ENCODE peak calls at places on chromosomes 4 and X, in five cellular contexts. P, O, W, G and J are unnamed samples.

GRCh38 chrX:154979671-154980070 is 42.9 kb downstream of the F8 start:
- DNase-seq in W (peak), P (no peak), G (no peak), O (no peak), J (no peak)

GRCh38 chr4:167021545-167022155 is 212.6 kb downstream of the SPOCK3 start:
- DNase-seq in G (no peak), W (peak), P (peak), O (peak), J (peak)

GRCh38 chr4:10092481-10093272 is 23.9 kb downstream of the WDR1 start:
- DNase-seq in P (no peak), W (no peak), O (no peak), G (no peak), J (no peak)

GRCh38 chr4:153215976-153216375 is 11.7 kb downstream of the TRIM2 start:
- DNase-seq in P (no peak), O (no peak), W (no peak), G (no peak), J (no peak)

GRCh38 chr4:74549936-74550335 is 105.0 kb downstream of the AREG start:
- DNase-seq in P (no peak), G (no peak), W (peak), O (no peak), J (no peak)

GRCh38 chrX:150200361-150200760 is 162.8 kb upstream of the MAMLD1 start:
- DNase-seq in O (no peak), W (no peak), G (no peak), P (no peak), J (no peak)

GRCh38 chr4:62571494-62571893 is 1371.4 kb downstream of the ADGRL3 start:
- DNase-seq in W (no peak), G (no peak), P (no peak), O (no peak), J (no peak)

GRCh38 chr4:48725414-48725813 is 54.7 kb downstream of the FRYL start:
- DNase-seq in W (no peak), O (no peak), G (no peak), P (no peak), J (no peak)

GRCh38 chr4:3409571-3410091 is 32.1 kb upstream of the HGFAC start:
- DNase-seq in W (no peak), G (no peak), O (no peak), P (no peak), J (no peak)

GRCh38 chr4:165325732-165326512 is 1.5 kb upstream of the MSMO1 start:
- DNase-seq in W (peak), O (no peak), G (no peak), P (no peak), J (peak)

GRCh38 chr4:182738283-182739047 is 178.7 kb downstream of the DCTD start:
- DNase-seq in O (no peak), W (peak), G (no peak), P (no peak), J (no peak)

GRCh38 chrX:37590047-37590446 is 18.6 kb downstream of the LANCL3 start:
- DNase-seq in G (no peak), P (no peak), O (no peak), W (no peak), J (no peak)

GRCh38 chr4:187576751-187577150 is 418.8 kb upstream of the ZFP42 start:
- DNase-seq in G (no peak), O (no peak), W (no peak), P (no peak), J (no peak)

GRCh38 chr4:27714073-27714472 is 853.4 kb downstream of the STIM2 start:
- DNase-seq in P (no peak), W (peak), O (no peak), G (no peak), J (no peak)

GRCh38 chrX:96407501-96407900 is 277.1 kb upstream of the DIAPH2 start:
- DNase-seq in O (no peak), W (peak), G (no peak), P (no peak), J (peak)

GRCh38 chr4:114383721-114384120 is 214.9 kb upstream of the UGT8 start:
- DNase-seq in W (peak), O (no peak), G (no peak), P (no peak), J (peak)

GRCh38 chrX:13487731-13488505 is 81.5 kb upstream of the EGFL6 start:
- DNase-seq in P (peak), W (peak), O (peak), G (peak), J (peak)

GRCh38 chr4:187209921-187210613 is 486.4 kb upstream of the FAT1 start:
- DNase-seq in P (no peak), O (no peak), W (peak), G (no peak), J (peak)